ENCODE peak calls at places on chromosomes 3 and 15, in four cellular contexts. A is Peyer's patch, M is testis, C is HCT116. P is an unnamed sample.

GRCh38 chr3:142863965-142864924 is 24.6 kb downstream of the PCOLCE2 start:
- DNase-seq in A (no peak), M (no peak), C (no peak), P (no peak)

GRCh38 chr3:9068044-9068443 is 104.8 kb upstream of the RAD18 start:
- DNase-seq in A (no peak), M (peak), C (no peak), P (no peak)

GRCh38 chr3:29291982-29292363 is 11.1 kb downstream of the RBMS3 start:
- DNase-seq in A (no peak), M (no peak), C (no peak), P (no peak)

GRCh38 chr3:100231668-100232067 is 29.1 kb upstream of the TBC1D23 start:
- DNase-seq in A (no peak), M (no peak), C (no peak), P (no peak)

GRCh38 chr3:159775372-159775961 is 213.2 kb upstream of the IL12A start:
- DNase-seq in A (no peak), M (no peak), C (no peak), P (no peak)

GRCh38 chr3:12227833-12228232 is 61.0 kb upstream of the PPARG start:
- DNase-seq in A (no peak), M (no peak), C (no peak), P (no peak)

GRCh38 chr3:126525091-126525852 is 1.3 kb downstream of the CHST13 start:
- DNase-seq in A (peak), M (no peak), C (no peak), P (no peak)

GRCh38 chr15:42027521-42027920 is 6.7 kb upstream of the PLA2G4E start:
- DNase-seq in A (no peak), M (no peak), C (no peak), P (no peak)

GRCh38 chr3:10008588-10009344 is 17.5 kb upstream of the FANCD2 start:
- DNase-seq in A (peak), M (peak), C (no peak), P (peak)

GRCh38 chr15:80888846-80889245 is 100.8 kb downstream of the MESD start:
- DNase-seq in A (no peak), M (no peak), C (no peak), P (no peak)

GRCh38 chr15:80890341-80890972 is 99.2 kb downstream of the MESD start:
- DNase-seq in A (no peak), M (no peak), C (no peak), P (no peak)

GRCh38 chr15:80891006-80891405 is 98.6 kb downstream of the MESD start:
- DNase-seq in A (no peak), M (no peak), C (no peak), P (no peak)

GRCh38 chr15:80885180-80885579 is 104.4 kb downstream of the MESD start:
- DNase-seq in A (no peak), M (no peak), C (no peak), P (no peak)

DNA sequence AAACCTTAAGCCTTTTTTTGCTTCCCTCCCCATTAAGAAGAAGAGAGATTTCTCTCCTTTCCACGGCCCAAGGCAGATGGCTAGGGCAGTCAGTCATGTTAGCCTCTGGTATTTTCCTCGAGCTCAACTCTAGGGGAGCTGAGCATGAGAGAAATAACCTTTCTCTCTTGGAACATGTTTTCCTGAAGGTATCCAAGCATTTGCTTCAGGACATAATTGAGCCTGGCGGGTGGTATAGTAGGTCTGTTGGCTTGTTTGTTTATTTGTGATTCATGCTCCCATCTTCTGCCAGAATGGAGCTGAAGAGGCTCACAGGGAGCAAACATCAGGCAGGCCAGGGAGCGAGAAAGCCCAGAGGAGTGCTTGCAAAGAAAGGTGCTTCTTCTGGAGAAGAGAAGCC is 102.5 kb downstream of the MESD start:
- DNase-seq in A (no peak), M (no peak), C (no peak), P (no peak)
- TF ChIP-seq POLR2A in A (no peak), M (no peak), C (no peak), P (no peak)

DNA sequence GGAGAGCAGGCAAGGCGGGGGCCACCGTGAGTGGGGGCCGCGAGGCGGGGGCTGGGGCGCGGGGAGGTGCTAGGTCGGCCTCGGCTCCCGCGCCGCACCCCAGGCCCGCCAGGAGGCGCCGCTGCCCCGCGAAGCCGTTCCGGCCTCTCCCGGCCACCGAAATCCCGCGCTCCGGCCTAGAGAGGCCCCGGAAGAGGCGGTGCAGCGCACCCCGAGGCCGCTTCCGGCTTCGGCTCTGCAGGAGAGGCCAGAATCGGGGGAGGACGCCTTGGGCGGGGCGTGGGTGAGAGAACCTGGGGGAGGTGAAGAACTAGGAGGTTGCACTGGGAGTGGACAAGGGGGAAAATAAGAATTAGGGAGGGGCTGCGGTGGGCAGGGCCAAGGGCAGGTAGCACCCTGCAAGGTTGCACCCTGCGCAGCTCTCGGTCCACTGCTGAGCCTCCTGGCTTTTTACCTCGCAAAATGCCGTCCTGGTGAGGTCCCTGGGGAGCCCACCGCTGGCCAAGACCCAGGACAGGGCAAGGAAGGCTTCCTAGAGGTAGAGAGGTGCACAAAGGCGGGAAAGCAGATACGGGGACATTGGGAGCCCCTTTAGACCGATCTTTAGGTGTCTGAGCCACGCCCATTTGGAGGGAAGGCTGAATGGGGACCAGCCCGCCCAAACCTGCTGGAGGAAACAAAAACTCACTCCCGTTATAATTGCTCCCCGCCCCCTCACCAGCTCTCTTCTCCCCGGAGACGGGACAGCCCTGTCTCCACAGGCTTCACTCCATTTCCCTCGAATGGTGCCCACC is 8.4 kb upstream of the GNAI2 start:
- DNase-seq in A (peak), M (peak), C (peak), P (peak)
- TF ChIP-seq POLR2A in A (peak), M (no peak), C (peak), P (peak)

GRCh38 chr15:32641517-32642059 is at the start of gene SCG5:
- DNase-seq in A (peak), M (no peak), C (no peak), P (peak)
- TF ChIP-seq POLR2A in A (no peak), M (no peak), C (no peak), P (no peak)

GRCh38 chr3:184315871-184316661 is 1.7 kb downstream of the EIF4G1 start:
- DNase-seq in A (peak), M (no peak), C (no peak), P (no peak)

GRCh38 chr3:184315506-184315867 is 1.1 kb downstream of the EIF4G1 start:
- DNase-seq in A (no peak), M (no peak), C (no peak), P (peak)

GRCh38 chr3:184314700-184315505 is 497 bp downstream of the EIF4G1 start:
- DNase-seq in A (peak), M (peak), C (no peak), P (peak)

GRCh38 chr3:184316792-184317191 is 2.4 kb downstream of the EIF4G1 start:
- DNase-seq in A (no peak), M (no peak), C (no peak), P (no peak)

DNA sequence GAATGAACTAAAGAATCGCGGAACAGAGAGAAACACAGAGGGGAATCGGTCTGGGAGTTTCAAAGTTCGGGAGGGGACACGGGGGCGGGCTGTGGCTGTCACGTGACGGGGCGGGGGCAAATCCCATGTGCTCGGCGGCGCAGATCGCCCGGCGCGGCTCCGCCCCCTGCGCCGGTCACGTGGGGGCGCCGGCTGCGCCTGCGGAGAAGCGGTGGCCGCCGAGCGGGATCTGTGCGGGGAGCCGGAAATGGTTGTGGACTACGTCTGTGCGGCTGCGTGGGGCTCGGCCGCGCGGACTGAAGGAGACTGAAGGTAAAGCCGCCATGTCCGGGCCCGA is at the start of gene EIF4G1:
- DNase-seq in A (peak), M (peak), C (peak), P (peak)
- TF ChIP-seq POLR2A in A (peak), M (peak), C (peak), P (peak)

GRCh38 chr3:150225986-150226385 is 182.1 kb upstream of the TSC22D2 start:
- DNase-seq in A (no peak), M (no peak), C (no peak), P (no peak)
- TF ChIP-seq POLR2A in A (no peak), M (no peak), C (no peak), P (no peak)

GRCh38 chr3:122383915-122384697 is at the start of gene FAM162A:
- DNase-seq in A (peak), M (peak), C (peak), P (peak)
- TF ChIP-seq POLR2A in A (peak), M (peak), C (peak), P (peak)

P was measured in erythroblast.